ENCODE peak calls at places on chromosome 2, in five cellular contexts. Y, W, E, M and N are unnamed samples.

GRCh38 chr2:173213181-173213580 is 137.5 kb downstream of the MAP3K20 start:
- DNase-seq in M (no peak), E (no peak), Y (no peak), W (no peak), N (no peak)

GRCh38 chr2:151085101-151085640 is 176.5 kb downstream of the RBM43 start:
- DNase-seq in M (no peak), W (no peak), E (no peak), Y (no peak), N (no peak)

GRCh38 chr2:220276736-220277444 is 649.5 kb downstream of the SLC4A3 start:
- DNase-seq in M (no peak), W (no peak), E (no peak), Y (no peak), N (no peak)

GRCh38 chr2:213317929-213318328 is 33.7 kb downstream of the SPAG16 start:
- DNase-seq in M (no peak), E (no peak), Y (no peak), W (no peak), N (no peak)

GRCh38 chr2:127056631-127057370 is 50.2 kb downstream of the BIN1 start:
- DNase-seq in W (no peak), E (no peak), Y (no peak), M (no peak), N (no peak)

GRCh38 chr2:176117162-176117822 is 714 bp downstream of the HOXD10 start:
- DNase-seq in Y (no peak), E (no peak), W (no peak), M (no peak), N (no peak)

GRCh38 chr2:229409751-229410181 is 138.7 kb upstream of the PID1 start:
- DNase-seq in M (no peak), W (no peak), Y (no peak), E (no peak), N (no peak)

GRCh38 chr2:18436408-18437077 is 123.9 kb downstream of the RDH14 start:
- DNase-seq in E (no peak), M (no peak), Y (no peak), W (no peak), N (no peak)

GRCh38 chr2:28778392-28778791 is 26.8 kb downstream of the PPP1CB start:
- DNase-seq in E (no peak), Y (no peak), W (no peak), M (no peak), N (no peak)

GRCh38 chr2:240595381-240596079 is 9.0 kb downstream of the CAPN10 start:
- DNase-seq in Y (peak; percentile 17), M (peak; percentile 50), W (peak; percentile 64), E (peak; percentile 75), N (peak; percentile 59)

GRCh38 chr2:237577458-237577857 is 11.1 kb downstream of the PRLH start:
- DNase-seq in M (no peak), W (no peak), E (no peak), Y (no peak), N (no peak)

GRCh38 chr2:228657807-228658402 is 476.4 kb upstream of the SPHKAP start:
- DNase-seq in M (no peak), E (no peak), Y (no peak), W (peak; percentile 19), N (no peak)

GRCh38 chr2:152537252-152537651 is 180.0 kb downstream of the PRPF40A start:
- DNase-seq in Y (no peak), W (no peak), M (no peak), E (no peak), N (no peak)

GRCh38 chr2:10535703-10536102 is 87.6 kb upstream of the ODC1 start:
- DNase-seq in E (no peak), W (no peak), Y (no peak), M (no peak), N (no peak)

GRCh38 chr2:65630643-65631042 is 198.2 kb upstream of the SPRED2 start:
- DNase-seq in E (no peak), Y (no peak), W (no peak), M (no peak), N (no peak)

GRCh38 chr2:120936476-120937334 is 201.0 kb downstream of the GLI2 start:
- DNase-seq in Y (no peak), M (no peak), W (no peak), E (no peak), N (no peak)

GRCh38 chr2:8604262-8604661 is 77.6 kb upstream of the ID2 start:
- DNase-seq in Y (no peak), E (no peak), W (no peak), M (no peak), N (no peak)

GRCh38 chr2:51084750-51085149 is 52.8 kb upstream of the NRXN1 start:
- DNase-seq in Y (peak; percentile 5), M (no peak), W (no peak), E (no peak), N (no peak)

GRCh38 chr2:200127852-200128251 is 172.5 kb downstream of the MAIP1 start:
- DNase-seq in E (no peak), M (no peak), Y (no peak), W (peak; percentile 68), N (no peak)

GRCh38 chr2:189835855-189836558 is 51.8 kb downstream of the PMS1 start:
- DNase-seq in Y (no peak), M (no peak), W (no peak), E (no peak), N (no peak)

GRCh38 chr2:2571301-2572198 is 240.5 kb upstream of the MYT1L start:
- DNase-seq in W (no peak), E (no peak), Y (no peak), M (no peak), N (no peak)

GRCh38 chr2:179264238-179265081 is at the start of gene SESTD1:
- DNase-seq in W (peak; percentile 68), Y (no peak), M (peak; percentile 64), E (peak; percentile 56), N (peak; percentile 52)

GRCh38 chr2:218984239-218985020 is 554 bp downstream of the FEV start:
- DNase-seq in M (no peak), E (peak; percentile 35), Y (no peak), W (no peak), N (no peak)

GRCh38 chr2:172113617-172114016 is 10.9 kb upstream of the DLX2 start:
- DNase-seq in M (peak; percentile 43), W (peak; percentile 60), Y (no peak), E (no peak), N (no peak)

GRCh38 chr2:234991290-234991689 is 39.5 kb downstream of the SH3BP4 start:
- DNase-seq in W (no peak), E (no peak), M (no peak), Y (no peak), N (no peak)

GRCh38 chr2:35116151-35116550 is 1239.4 kb upstream of the CRIM1 start:
- DNase-seq in W (no peak), M (no peak), E (no peak), Y (no peak), N (no peak)

GRCh38 chr2:172640389-172640788 is 84.5 kb downstream of the PDK1 start:
- DNase-seq in W (no peak), M (no peak), Y (no peak), E (no peak), N (no peak)

GRCh38 chr2:135829420-135829983 is 7.5 kb downstream of the LCT start:
- DNase-seq in W (no peak), Y (no peak), M (no peak), E (no peak), N (no peak)

GRCh38 chr2:238995634-238996033 is 147.7 kb downstream of the TWIST2 start:
- DNase-seq in E (no peak), M (no peak), Y (no peak), W (no peak), N (no peak)

GRCh38 chr2:174682578-174683391 is 81.5 kb downstream of the CHRNA1 start:
- DNase-seq in Y (no peak), W (no peak), E (peak; percentile 61), M (no peak), N (peak; percentile 50)

GRCh38 chr2:181106789-181107418 is 126.5 kb downstream of the UBE2E3 start:
- DNase-seq in Y (no peak), E (peak; percentile 12), W (no peak), M (peak; percentile 11), N (no peak)

GRCh38 chr2:219254590-219255219 is 987 bp upstream of the TUBA4A start:
- DNase-seq in E (no peak), Y (no peak), W (no peak), M (no peak), N (no peak)

GRCh38 chr2:226063704-226064390 is 664.3 kb downstream of the NYAP2 start:
- DNase-seq in W (no peak), E (no peak), Y (no peak), M (no peak), N (no peak)

GRCh38 chr2:42652086-42652485 is 83.7 kb downstream of the MTA3 start:
- DNase-seq in W (no peak), E (no peak), Y (no peak), M (no peak), N (no peak)

GRCh38 chr2:131027566-131028528 is 65.4 kb downstream of the FAM168B start:
- DNase-seq in W (no peak), M (no peak), Y (no peak), E (no peak), N (no peak)

GRCh38 chr2:54497738-54498680 is 41.9 kb downstream of the SPTBN1 start:
- DNase-seq in W (peak; percentile 70), M (peak; percentile 21), E (no peak), Y (no peak), N (no peak)
- TF ChIP-seq POLR2AphosphoS5 in W (no peak), M (no peak), E (no peak), Y (no peak), N (no peak)

DNA sequence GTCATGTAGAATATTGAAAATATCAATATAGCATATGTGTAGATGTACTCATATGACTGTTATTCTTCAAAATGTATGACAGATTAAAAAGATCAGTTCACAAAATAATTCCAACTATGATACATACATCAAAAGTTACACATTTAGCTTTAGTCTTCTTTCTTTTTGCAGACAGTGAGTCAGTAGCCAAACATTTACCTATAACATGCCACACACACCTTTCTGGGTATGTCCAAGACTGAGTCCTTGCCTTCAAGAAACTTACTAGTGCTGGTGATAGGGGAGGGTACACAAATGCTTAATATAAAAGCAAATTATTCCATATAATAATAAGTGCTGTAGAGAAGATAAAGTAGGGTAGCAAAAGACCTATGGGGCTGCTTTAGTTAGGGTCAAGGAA is 152.9 kb upstream of the WDSUB1 start:
- DNase-seq in E (no peak), M (no peak), W (no peak), Y (no peak), N (no peak)
- TF ChIP-seq TAF1 in E (no peak), M (no peak), W (no peak), Y (no peak), N (no peak)

GRCh38 chr2:38515155-38516074 is 87.3 kb downstream of the HNRNPLL start:
- DNase-seq in Y (no peak), W (no peak), E (no peak), M (peak; percentile 65), N (no peak)
- TF ChIP-seq POLR2A in Y (no peak), W (no peak), E (no peak), M (peak; percentile 83), N (no peak)

GRCh38 chr2:233386382-233387041 is 32.2 kb downstream of the DGKD start:
- DNase-seq in W (no peak), Y (no peak), M (no peak), E (no peak), N (no peak)

GRCh38 chr2:233385489-233386044 is 31.3 kb downstream of the DGKD start:
- DNase-seq in M (no peak), E (no peak), W (no peak), Y (no peak), N (peak; percentile 53)

GRCh38 chr2:233389601-233390125 is 35.4 kb downstream of the DGKD start:
- DNase-seq in M (no peak), Y (no peak), E (no peak), W (no peak), N (no peak)

GRCh38 chr2:233387225-233387624 is 32.9 kb downstream of the DGKD start:
- DNase-seq in M (no peak), E (no peak), W (no peak), Y (no peak), N (no peak)

GRCh38 chr2:233387667-233388528 is 33.6 kb downstream of the DGKD start:
- DNase-seq in M (no peak), W (peak; percentile 85), E (no peak), Y (no peak), N (no peak)
- TF ChIP-seq POLR2AphosphoS5 in M (no peak), W (peak; percentile 36), E (no peak), Y (no peak), N (no peak)